ENCODE peak calls at places on chromosomes 4 and X, in five cellular contexts. Y is omental fat pad; L is CD4-positive, CD25-positive, alpha-beta regulatory T cell; K is BJ; J is NCI-H1417. X is an unnamed sample.

GRCh38 chr4:24396988-24397387 is 187.4 kb downstream of the DHX15 start:
- DNase-seq in Y (no peak), L (no peak), K (no peak), J (no peak), X (no peak)

GRCh38 chr4:77157859-77158486 is 966 bp downstream of the CCNG2 start:
- DNase-seq in Y (peak; percentile 57), L (peak; percentile 80), K (no peak), J (peak; percentile 78), X (peak; percentile 84)

GRCh38 chrX:130012683-130013082 is 30.2 kb downstream of the BCORL1 start:
- DNase-seq in Y (no peak), L (no peak), K (no peak), J (no peak), X (no peak)

GRCh38 chr4:138602664-138603063 is 360.5 kb upstream of the SLC7A11 start:
- DNase-seq in Y (no peak), L (no peak), K (no peak), J (no peak), X (no peak)

GRCh38 chr4:76758290-76758882 is 139.6 kb downstream of the SOWAHB start:
- DNase-seq in Y (no peak), L (peak; percentile 15), K (no peak), J (peak; percentile 52), X (no peak)

GRCh38 chr4:189974056-189974455 is 33.4 kb downstream of the FRG1 start:
- DNase-seq in Y (no peak), L (peak; percentile 16), K (no peak), J (no peak), X (no peak)

GRCh38 chr4:166972071-166972470 is 262.2 kb downstream of the SPOCK3 start:
- DNase-seq in Y (no peak), L (no peak), K (no peak), J (no peak), X (no peak)

GRCh38 chr4:169167958-169168357 is 102.8 kb downstream of the SH3RF1 start:
- DNase-seq in Y (no peak), L (no peak), K (no peak), J (no peak), X (no peak)

GRCh38 chr4:99815597-99816011 is 1.0 kb upstream of the DAPP1 start:
- DNase-seq in Y (no peak), L (no peak), K (no peak), J (peak; percentile 76), X (peak; percentile 29)

GRCh38 chr4:186458050-186458449 is 97.3 kb downstream of the MTNR1A start:
- DNase-seq in Y (no peak), L (no peak), K (no peak), J (no peak), X (no peak)

GRCh38 chrX:18598413-18598812 is 73.5 kb downstream of the RS1 start:
- DNase-seq in Y (no peak), L (no peak), K (no peak), J (no peak), X (no peak)

GRCh38 chr4:2291705-2292651 is 30.1 kb upstream of the MXD4 start:
- DNase-seq in Y (no peak), L (no peak), K (no peak), J (no peak), X (peak; percentile 49)

GRCh38 chr4:8558080-8558960 is 21.9 kb upstream of the GPR78 start:
- DNase-seq in Y (no peak), L (no peak), K (no peak), J (no peak), X (no peak)

GRCh38 chr4:102174800-102175199 is 170.5 kb downstream of the SLC39A8 start:
- DNase-seq in Y (no peak), L (no peak), K (peak; percentile 71), J (no peak), X (no peak)

X was measured in breast epithelium.